ENCODE peak calls at places on chromosomes 12 and 14, in seven cellular contexts. J, S, B, H, U, M and W are unnamed samples.

GRCh38 chr14:89284368-89285058 is 132.5 kb downstream of the FOXN3 start:
- DNase-seq in J (no peak), S (no peak), B (no peak), H (no peak), U (no peak), M (no peak), W (no peak)

GRCh38 chr12:3020850-3021435 is 56.2 kb upstream of the TSPAN9 start:
- DNase-seq in J (no peak), S (no peak), B (no peak), H (no peak), U (no peak), M (no peak), W (no peak)

GRCh38 chr12:68334136-68334535 is 2.0 kb upstream of the MDM1 start:
- DNase-seq in J (no peak), S (no peak), B (no peak), H (peak; percentile 45), U (peak; percentile 19), M (no peak), W (peak; percentile 74)

GRCh38 chr12:126027816-126028215 is 962.6 kb downstream of the AACS start:
- DNase-seq in J (no peak), S (no peak), B (no peak), H (no peak), U (no peak), M (no peak), W (no peak)

GRCh38 chr12:1185460-1186182 is 194.6 kb downstream of the ERC1 start:
- DNase-seq in J (no peak), S (no peak), B (no peak), H (peak; percentile 56), U (no peak), M (no peak), W (no peak)

GRCh38 chr12:7935773-7936581 is at the start of gene SLC2A3:
- DNase-seq in J (peak; percentile 87), S (peak; percentile 84), B (no peak), H (peak; percentile 65), U (peak; percentile 43), M (peak; percentile 53), W (no peak)

GRCh38 chr12:81896771-81897170 is 137.6 kb upstream of the PPFIA2 start:
- DNase-seq in J (no peak), S (no peak), B (no peak), H (no peak), U (no peak), M (no peak), W (no peak)

GRCh38 chr14:100149789-100150611 is 9.4 kb downstream of the DEGS2 start:
- DNase-seq in J (no peak), S (no peak), B (no peak), H (no peak), U (peak; percentile 50), M (no peak), W (peak; percentile 86)

GRCh38 chr12:114685869-114686268 is 1.9 kb upstream of the TBX3 start:
- DNase-seq in J (no peak), S (no peak), B (no peak), H (no peak), U (no peak), M (no peak), W (no peak)

GRCh38 chr12:67650127-67650495 is 1.6 kb downstream of the DYRK2 start:
- DNase-seq in J (peak; percentile 10), S (no peak), B (no peak), H (no peak), U (peak; percentile 50), M (no peak), W (peak; percentile 28)

GRCh38 chr12:53102883-53103807 is at the start of gene SOAT2:
- DNase-seq in J (no peak), S (peak; percentile 72), B (no peak), H (peak; percentile 68), U (no peak), M (no peak), W (no peak)

GRCh38 chr14:24903337-24903736 is 146.6 kb downstream of the STXBP6 start:
- DNase-seq in J (no peak), S (no peak), B (no peak), H (no peak), U (no peak), M (no peak), W (no peak)

GRCh38 chr12:12685305-12685704 is 10.7 kb downstream of the GPR19 start:
- DNase-seq in J (no peak), S (no peak), B (no peak), H (no peak), U (no peak), M (no peak), W (no peak)

GRCh38 chr12:46268349-46268616 is 560 bp downstream of the SLC38A1 start:
- DNase-seq in J (no peak), S (no peak), B (no peak), H (no peak), U (no peak), M (no peak), W (no peak)

GRCh38 chr12:5260086-5260485 is 171.8 kb upstream of the NTF3 start:
- DNase-seq in J (no peak), S (no peak), B (no peak), H (no peak), U (no peak), M (no peak), W (no peak)

GRCh38 chr12:30970559-30971202 is 44.1 kb downstream of the TSPAN11 start:
- DNase-seq in J (no peak), S (no peak), B (no peak), H (no peak), U (peak; percentile 77), M (no peak), W (peak; percentile 56)

DNA sequence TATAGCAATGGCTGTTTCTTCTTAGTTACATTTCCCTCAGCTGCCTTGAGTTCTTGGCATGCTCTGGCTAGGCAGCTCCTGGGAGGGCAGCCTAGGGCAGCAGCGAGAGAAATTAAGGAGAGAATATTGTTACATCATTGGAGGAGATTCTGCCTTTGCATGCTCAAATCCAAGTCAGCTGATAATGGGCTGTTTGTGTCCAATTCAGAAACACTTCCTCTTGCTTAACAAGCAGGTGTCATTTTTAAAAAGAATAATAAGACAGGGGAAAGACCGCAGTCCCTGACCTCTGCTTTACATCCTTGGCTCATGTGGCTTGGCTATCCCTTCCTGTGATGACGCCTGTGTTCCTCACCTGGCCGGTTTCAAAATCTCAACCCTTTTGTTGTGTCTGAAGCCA is 76.9 kb downstream of the ESR2 start:
- DNase-seq in J (no peak), S (no peak), B (no peak), H (no peak), U (peak; percentile 35), M (no peak), W (no peak)
- TF ChIP-seq JUND in J (no peak), S (no peak), B (no peak), H (no peak), U (no peak), M (no peak), W (no peak)

DNA sequence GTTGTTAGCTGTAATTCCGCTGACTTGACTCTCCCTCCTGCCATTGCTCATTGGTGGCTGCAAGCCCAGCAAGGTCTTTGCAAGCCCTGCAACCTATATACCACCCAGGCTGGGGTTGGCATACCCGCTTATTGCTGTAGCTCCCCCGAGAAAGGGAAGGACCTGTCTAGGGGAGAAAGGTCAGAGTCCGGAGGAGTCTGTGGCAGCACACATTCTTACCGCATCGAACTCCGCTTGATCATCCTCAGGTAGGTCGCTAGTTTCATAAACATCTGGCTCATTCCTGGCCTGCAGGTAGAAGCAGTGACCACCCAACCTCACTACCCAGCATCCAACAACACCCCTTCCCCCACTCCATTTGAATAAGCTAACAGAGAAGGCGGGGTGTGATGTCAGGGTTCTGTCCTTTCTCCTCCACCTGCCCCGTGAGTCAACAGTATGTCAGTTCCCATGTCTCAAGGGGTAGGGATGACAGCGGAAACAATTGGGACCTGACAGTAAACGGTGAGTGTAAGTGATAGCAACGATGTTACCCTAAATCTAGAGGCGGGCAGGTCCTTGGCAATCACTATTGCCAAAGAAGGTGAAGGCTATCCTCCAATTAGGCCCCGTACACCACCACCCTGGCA is 1.1 kb downstream of the DCTN2 start:
- DNase-seq in J (peak; percentile 74), S (peak; percentile 40), B (no peak), H (no peak), U (no peak), M (no peak), W (no peak)
- TF ChIP-seq JUND in J (no peak), S (no peak), B (no peak), H (no peak), U (no peak), M (no peak), W (no peak)

DNA sequence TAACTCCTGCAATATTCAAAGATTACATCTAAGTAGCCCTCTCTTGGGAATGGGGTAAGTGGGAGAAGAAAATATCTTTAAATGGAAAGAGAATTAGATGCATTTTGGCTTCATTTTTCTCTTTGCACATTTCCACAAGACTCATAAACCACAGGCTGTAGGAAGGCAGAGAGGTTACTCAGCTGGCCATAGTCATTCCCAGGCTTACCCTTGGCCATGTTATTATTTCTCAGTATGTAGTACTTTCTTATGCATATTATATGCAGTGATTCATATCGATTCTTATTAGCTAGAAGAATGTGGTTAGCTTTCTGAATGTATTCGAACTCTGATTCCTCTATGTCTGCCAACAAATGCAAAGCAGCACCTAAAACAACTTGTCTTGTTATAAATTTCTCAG is 92.1 kb downstream of the PTPRR start:
- DNase-seq in J (no peak), S (no peak), B (no peak), H (no peak), U (no peak), M (no peak), W (no peak)
- TF ChIP-seq JUND in J (no peak), S (no peak), B (no peak), H (no peak), U (no peak), M (no peak), W (no peak)

GRCh38 chr14:74578479-74578878 is 33.6 kb downstream of the LTBP2 start:
- DNase-seq in J (no peak), S (no peak), B (no peak), H (no peak), U (peak; percentile 83), M (no peak), W (no peak)

GRCh38 chr14:74577948-74578275 is 34.1 kb downstream of the LTBP2 start:
- DNase-seq in J (no peak), S (no peak), B (no peak), H (no peak), U (no peak), M (no peak), W (no peak)

GRCh38 chr14:74577247-74577947 is 34.6 kb downstream of the LTBP2 start:
- DNase-seq in J (no peak), S (no peak), B (no peak), H (no peak), U (no peak), M (no peak), W (no peak)

GRCh38 chr14:74580275-74580672 is 31.8 kb downstream of the LTBP2 start:
- DNase-seq in J (no peak), S (no peak), B (no peak), H (no peak), U (no peak), M (no peak), W (no peak)

DNA sequence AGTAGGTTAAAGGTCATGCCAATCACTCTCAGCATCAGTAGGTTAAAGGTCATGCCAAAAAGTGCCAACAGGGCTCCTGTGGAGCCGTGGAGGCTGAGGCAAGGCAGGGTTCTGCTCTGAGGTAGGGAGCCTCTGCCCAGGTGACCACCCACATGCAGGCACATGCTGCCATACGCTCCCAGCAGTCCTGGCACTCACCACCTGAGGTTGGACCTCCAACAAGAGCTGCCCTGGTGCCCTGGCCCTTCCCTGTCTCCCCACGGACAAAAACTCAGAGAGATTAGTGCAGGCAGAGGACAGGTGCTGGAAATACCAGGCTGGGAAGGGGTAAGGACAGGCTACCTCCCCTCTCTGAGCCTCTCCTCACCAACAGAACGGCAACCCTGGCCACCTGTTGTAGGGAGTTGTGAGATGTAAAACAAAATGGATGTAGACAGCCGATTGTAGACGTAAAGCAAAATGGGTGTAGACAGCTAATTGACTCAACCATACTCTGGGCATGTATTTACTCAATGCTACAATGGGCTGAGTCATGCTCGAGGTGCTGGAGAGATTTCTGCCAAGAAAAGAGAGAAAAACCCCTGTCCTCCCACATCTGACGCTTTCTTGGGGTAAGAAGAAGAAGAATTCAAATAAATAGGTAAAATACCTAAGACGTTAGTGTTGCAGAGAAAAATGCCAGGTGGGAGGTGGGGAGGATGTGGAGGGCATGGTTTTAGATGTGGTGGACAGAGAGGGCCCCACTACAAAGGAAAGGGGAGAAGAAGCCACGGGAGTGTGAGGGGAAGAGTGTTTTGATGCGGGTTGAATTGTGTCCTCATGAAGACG is 32.4 kb downstream of the LTBP2 start:
- DNase-seq in J (no peak), S (peak; percentile 12), B (peak; percentile 62), H (no peak), U (no peak), M (no peak), W (no peak)
- TF ChIP-seq JUND in J (no peak), S (no peak), B (peak; percentile 61), H (no peak), U (peak; percentile 80), M (no peak), W (no peak)